ENCODE peak calls at places on chromosomes 4 and X, in six cellular contexts. S, G, X, M, E and C are unnamed samples.

GRCh38 chr4:101763576-101763975 is 27.0 kb upstream of the BANK1 start:
- DNase-seq in X (no peak), G (no peak), S (no peak), E (no peak), M (no peak), C (no peak)

GRCh38 chr4:180828455-180829018 is 1414.7 kb upstream of the TENM3 start:
- DNase-seq in M (no peak), S (no peak), E (peak), X (no peak), G (no peak), C (no peak)

GRCh38 chrX:131816551-131817136 is 206.5 kb upstream of the STK26 start:
- DNase-seq in M (peak), S (no peak), E (peak), G (peak), X (peak), C (no peak)

GRCh38 chr4:96193061-96193460 is 353.2 kb downstream of the PDHA2 start:
- DNase-seq in G (no peak), E (no peak), S (no peak), M (no peak), X (no peak), C (no peak)

GRCh38 chr4:163180087-163180486 is 13.4 kb upstream of the NAF1 start:
- DNase-seq in E (no peak), X (no peak), G (no peak), M (no peak), S (no peak), C (no peak)

GRCh38 chr4:184775854-184776555 is 42.1 kb upstream of the CENPU start:
- DNase-seq in G (no peak), E (peak), X (no peak), S (no peak), M (no peak), C (no peak)

GRCh38 chr4:85756938-85757337 is 282.0 kb downstream of the ARHGAP24 start:
- DNase-seq in X (no peak), G (no peak), M (no peak), E (no peak), S (no peak), C (no peak)

GRCh38 chrX:100687546-100687945 is 43.5 kb downstream of the SRPX2 start:
- DNase-seq in G (no peak), E (no peak), S (no peak), X (no peak), M (no peak), C (no peak)

GRCh38 chrX:13763489-13763888 is 28.9 kb downstream of the OFD1 start:
- DNase-seq in M (peak), G (peak), X (no peak), E (peak), S (no peak), C (no peak)

GRCh38 chrX:141405486-141405877 is 163.2 kb upstream of the SPANXC start:
- DNase-seq in E (no peak), M (no peak), X (no peak), S (no peak), G (no peak), C (no peak)

GRCh38 chrX:120242807-120243206 is 7.8 kb upstream of the ZBTB33 start:
- DNase-seq in E (no peak), M (no peak), G (no peak), S (no peak), X (no peak), C (no peak)

GRCh38 chr4:7390906-7391636 is 43.7 kb downstream of the PSAPL1 start:
- DNase-seq in E (no peak), G (peak), M (peak), X (no peak), S (no peak), C (no peak)

GRCh38 chrX:107827137-107827831 is 1.6 kb downstream of the MID2 start:
- DNase-seq in S (no peak), M (no peak), E (no peak), G (no peak), X (no peak), C (no peak)

GRCh38 chrX:13219990-13220764 is 99.7 kb downstream of the ATXN3L start:
- DNase-seq in G (no peak), E (no peak), S (no peak), M (no peak), X (no peak), C (no peak)

GRCh38 chr4:67929447-67929846 is 33.8 kb downstream of the TMPRSS11A start:
- DNase-seq in G (no peak), E (no peak), S (no peak), M (no peak), X (no peak), C (no peak)

GRCh38 chrX:103818844-103819243 is 13.2 kb downstream of the RAB9B start:
- DNase-seq in X (no peak), E (no peak), M (no peak), S (no peak), G (no peak), C (no peak)

GRCh38 chr4:53004497-53005148 is 142.5 kb downstream of the RASL11B start:
- DNase-seq in G (no peak), X (no peak), S (no peak), M (no peak), E (no peak), C (no peak)

GRCh38 chrX:147637190-147637589 is 274.5 kb upstream of the FMR1 start:
- DNase-seq in G (no peak), M (no peak), X (no peak), E (no peak), S (no peak), C (no peak)

GRCh38 chr4:54186371-54186770 is 42.7 kb upstream of the PDGFRA start:
- DNase-seq in S (no peak), M (no peak), E (no peak), G (no peak), X (no peak), C (no peak)

GRCh38 chr4:54187148-54187547 is 41.9 kb upstream of the PDGFRA start:
- DNase-seq in M (no peak), E (no peak), S (no peak), X (peak), G (no peak), C (no peak)

GRCh38 chr4:54185871-54186270 is 43.2 kb upstream of the PDGFRA start:
- DNase-seq in X (no peak), G (no peak), E (no peak), M (no peak), S (no peak), C (no peak)

GRCh38 chr4:54192811-54193210 is 36.3 kb upstream of the PDGFRA start:
- DNase-seq in M (no peak), S (peak), X (no peak), E (no peak), G (no peak), C (no peak)

DNA sequence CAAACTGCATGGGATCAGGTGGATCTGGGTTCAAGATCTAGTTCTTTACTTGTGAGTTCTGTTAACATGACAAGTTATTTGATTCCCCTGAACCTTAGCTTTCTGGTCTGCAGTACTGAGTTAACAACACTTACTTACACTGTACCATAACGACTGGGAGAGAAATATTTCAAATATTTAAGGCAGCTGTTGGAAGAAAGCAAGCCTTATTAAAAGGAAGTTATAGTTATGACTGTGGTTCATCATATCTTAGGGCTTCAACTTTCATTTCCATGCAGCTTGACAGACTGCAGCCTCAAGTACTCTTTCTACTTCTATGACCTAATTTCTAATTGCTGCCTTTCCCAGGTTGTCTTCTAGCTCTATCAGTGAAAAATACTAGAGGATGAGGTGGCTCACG is 40.0 kb upstream of the PDGFRA start:
- DNase-seq in S (no peak), E (no peak), M (no peak), G (no peak), X (no peak), C (no peak)
- TF ChIP-seq POLR2AphosphoS5 in S (no peak), E (no peak), M (no peak), G (no peak), X (no peak), C (no peak)

DNA sequence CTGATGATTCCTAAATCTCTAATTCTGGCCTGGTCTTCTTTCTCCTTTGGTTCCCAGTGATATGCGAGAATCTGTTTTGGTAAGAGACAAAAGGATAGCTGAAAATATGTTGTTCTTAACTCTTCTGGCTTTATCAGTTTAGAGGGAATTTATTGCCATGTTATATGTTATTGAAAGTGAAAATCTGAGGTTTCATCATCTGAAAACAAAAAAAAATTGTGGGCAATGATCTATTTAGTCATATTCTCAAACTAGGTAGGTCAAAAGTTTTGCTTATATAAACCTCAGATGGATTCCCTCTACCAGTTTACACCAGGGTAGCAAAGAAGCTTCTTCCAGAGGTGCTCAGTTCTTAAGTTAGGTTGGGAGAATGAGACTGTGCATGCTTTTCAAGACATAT is 103.6 kb downstream of the ITM2A start:
- DNase-seq in G (no peak), M (no peak), X (no peak), S (no peak), E (no peak), C (no peak)
- TF ChIP-seq POLR2A in G (no peak), M (no peak), X (no peak), S (no peak), E (no peak), C (no peak)

GRCh38 chr4:94032754-94033153 is 174.9 kb upstream of the SMARCAD1 start:
- DNase-seq in M (no peak), S (no peak), G (no peak), X (no peak), E (no peak), C (no peak)
- TF ChIP-seq POLR2AphosphoS5 in M (no peak), S (no peak), G (no peak), X (no peak), E (no peak), C (no peak)

DNA sequence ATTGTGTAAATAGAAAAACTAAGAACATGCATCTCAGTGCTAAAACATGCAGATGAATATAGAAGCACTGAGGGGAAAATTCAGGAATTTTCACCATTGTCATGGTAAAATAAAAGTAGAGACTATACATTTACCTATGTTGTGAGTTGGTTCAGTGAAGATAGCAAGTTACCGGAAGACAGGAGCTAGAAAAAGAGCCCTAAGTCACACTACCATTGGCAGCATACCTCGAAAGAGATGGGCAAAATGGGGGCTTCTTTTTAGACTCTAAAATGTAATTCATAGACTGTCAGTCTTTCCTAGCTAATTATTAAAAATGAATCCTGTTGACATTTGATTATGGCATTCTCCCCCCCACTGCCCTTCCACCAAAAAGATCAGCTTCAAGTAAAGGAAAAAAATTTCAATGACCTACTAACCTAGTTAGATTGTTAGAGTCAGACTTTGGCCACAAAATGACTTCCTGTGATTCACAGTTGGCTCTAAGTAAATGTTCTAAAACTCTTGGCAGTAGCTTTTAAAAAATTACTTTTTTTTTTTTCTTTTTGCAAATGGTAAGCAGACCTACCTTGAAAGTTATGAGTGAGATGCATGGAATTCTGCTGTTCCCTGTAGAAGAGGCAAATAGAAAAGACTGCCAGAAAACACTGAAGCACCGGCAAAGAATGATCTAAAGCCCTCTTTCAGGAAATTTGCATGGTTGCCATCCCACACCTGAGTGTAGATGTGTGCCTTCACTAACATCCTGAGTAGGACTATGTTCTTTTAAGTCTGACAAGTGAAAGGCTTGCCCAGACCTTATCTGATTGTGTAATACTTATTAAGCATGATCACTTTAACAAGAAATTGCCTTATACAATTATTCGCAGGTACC is 26.4 kb upstream of the ARSJ start:
- DNase-seq in G (no peak), S (no peak), M (no peak), X (no peak), E (no peak), C (no peak)
- TF ChIP-seq POLR2A in G (no peak), S (no peak), M (no peak), X (no peak), E (no peak), C (no peak)

DNA sequence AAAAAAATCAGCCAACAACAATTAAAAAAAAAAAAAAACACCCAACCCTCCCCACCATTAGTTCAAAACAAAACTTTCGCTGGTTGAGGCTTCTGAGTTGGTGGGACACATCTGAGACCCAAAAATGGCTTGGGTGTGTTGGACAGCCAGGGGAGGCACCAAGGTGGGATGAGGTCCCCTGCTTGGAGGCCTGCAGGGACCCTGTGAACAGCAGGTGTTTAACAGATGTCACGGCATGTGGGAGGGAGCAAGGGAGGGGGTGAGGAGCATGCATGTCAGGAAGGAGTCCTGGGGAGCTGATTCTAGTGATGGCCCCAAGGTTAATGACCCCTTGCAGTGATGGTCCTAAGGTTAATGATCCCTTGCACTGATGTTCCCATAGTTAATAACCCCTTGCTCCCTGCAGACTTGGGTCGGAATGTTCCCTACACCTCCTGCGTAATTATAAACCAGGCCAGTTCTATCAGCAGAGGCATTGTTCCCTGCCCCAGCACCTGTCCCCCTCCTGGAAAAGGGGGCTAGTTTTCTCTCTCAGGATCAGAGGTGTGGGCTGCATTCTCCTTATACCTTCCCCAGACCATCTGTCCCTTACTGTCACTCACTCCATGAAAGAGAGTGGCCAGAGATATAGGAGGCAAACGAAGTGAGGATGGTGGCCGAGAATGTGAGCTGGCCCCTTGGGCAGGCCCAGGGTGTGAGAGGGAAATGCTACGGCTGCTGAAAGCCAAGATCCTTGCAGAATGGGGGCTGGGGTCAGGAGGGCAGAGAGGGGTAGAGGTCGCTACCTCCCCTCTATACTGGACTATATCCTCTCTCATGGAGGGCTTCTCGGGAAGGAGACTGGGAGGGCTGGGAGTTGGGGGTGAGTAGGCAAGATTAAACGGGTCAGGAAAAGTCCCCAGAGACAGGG is 2.3 kb upstream of the FOXP3 start:
- DNase-seq in G (no peak), S (no peak), X (no peak), M (no peak), E (no peak), C (no peak)
- TF ChIP-seq POLR2AphosphoS5 in G (no peak), S (no peak), X (no peak), M (no peak), E (no peak), C (no peak)

GRCh38 chr4:8523175-8523574 is 57.0 kb upstream of the GPR78 start:
- DNase-seq in S (no peak), M (no peak), X (no peak), G (no peak), E (no peak), C (no peak)

GRCh38 chr4:8526363-8526855 is 53.8 kb upstream of the GPR78 start:
- DNase-seq in E (no peak), S (peak), M (no peak), X (no peak), G (no peak), C (no peak)

GRCh38 chr4:8522160-8523120 is 57.8 kb upstream of the GPR78 start:
- DNase-seq in X (no peak), E (no peak), S (no peak), G (no peak), M (no peak), C (no peak)

GRCh38 chr4:8525383-8526120 is 54.6 kb upstream of the GPR78 start:
- DNase-seq in G (no peak), M (no peak), E (no peak), S (peak), X (no peak), C (no peak)

DNA sequence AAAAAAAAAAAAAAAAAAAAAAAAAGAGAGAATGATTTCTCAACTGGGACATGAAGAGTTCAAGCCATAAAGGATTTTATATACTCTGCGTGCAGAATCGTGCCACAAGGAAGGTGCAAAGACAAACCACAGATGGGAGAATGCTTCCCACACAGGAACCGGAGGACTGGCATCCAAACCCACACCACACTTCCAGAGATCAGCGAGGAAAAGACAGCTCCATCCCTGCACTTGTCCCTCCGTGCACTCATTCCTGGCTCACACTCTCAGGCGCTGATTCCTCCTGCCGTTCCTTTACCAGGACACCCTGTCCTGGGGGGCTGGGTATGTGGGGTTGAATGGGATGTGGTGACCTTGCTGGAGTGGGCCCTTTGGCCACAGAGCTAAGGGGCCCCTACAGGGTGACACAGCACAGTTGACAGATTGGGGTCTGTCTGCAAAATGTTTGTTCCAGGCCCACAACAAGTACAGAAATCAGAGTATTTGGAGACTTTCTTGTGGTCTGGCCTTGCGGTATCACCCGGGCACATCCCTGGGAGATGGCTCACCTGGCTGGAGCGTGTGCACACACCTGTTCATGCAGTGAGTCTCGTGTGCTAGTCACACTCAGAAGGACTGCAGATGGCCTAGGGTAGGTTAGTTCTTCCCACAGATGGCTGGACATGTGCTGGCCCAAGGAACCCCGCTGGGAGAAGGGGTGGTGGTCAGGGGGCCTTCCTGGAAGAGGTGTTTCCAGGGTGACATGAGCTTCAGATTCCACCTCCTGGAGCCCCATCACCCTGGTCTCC is 55.4 kb upstream of the GPR78 start:
- DNase-seq in M (no peak), S (no peak), E (no peak), G (no peak), X (no peak), C (no peak)
- TF ChIP-seq POLR2A in M (no peak), S (no peak), E (no peak), G (no peak), X (no peak), C (no peak)

DNA sequence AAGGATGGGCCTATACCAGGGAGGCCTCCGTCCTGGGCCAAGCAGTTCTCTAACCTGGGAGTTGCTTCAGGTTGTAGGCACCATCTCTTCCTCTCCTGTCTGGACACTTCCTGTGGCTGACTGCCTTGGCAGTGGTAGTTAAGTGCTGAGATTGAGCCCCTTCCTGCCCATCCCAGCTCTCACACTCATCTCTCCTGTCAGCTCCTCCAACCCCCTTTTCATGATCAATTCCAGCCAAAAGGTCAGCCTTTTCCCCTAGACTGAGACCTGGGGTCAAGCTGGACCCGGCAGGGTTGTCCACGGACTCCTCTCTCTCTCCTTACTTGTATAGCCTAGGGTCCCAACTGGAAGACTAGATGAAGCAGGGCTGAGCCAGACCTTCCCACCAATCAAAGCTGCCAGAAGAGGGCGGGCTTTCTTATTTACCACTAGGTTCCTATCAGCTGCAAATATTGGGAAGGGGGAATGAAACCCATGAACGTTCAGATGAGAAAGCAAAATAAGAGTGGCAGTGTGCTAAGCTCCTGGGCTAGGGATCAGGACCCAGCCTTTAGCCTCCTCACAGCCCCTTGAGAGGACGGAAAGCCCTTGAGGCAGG is 34.5 kb downstream of the KDM5C start:
- DNase-seq in X (no peak), E (no peak), G (no peak), S (no peak), M (no peak), C (no peak)
- TF ChIP-seq POLR2AphosphoS5 in X (no peak), E (no peak), G (no peak), S (no peak), M (no peak), C (peak)